ENCODE peak calls at places on chromosomes 2 and 18, in seven cellular contexts. K, W, D, L, I, H and Q are unnamed samples.

GRCh38 chr2:1777156-1777555 is 32.8 kb upstream of the PXDN start:
- DNase-seq in I (no peak), H (no peak), L (no peak), W (no peak), K (no peak), D (no peak), Q (no peak)

GRCh38 chr18:79528846-79529245 is 133.1 kb downstream of the NFATC1 start:
- DNase-seq in D (peak; percentile 61), W (peak; percentile 5), I (peak; percentile 71), K (no peak), L (no peak), H (peak; percentile 34), Q (peak; percentile 14)

GRCh38 chr2:148716378-148716777 is 71.8 kb downstream of the EPC2 start:
- DNase-seq in W (no peak), D (no peak), I (no peak), K (no peak), L (no peak), H (no peak), Q (no peak)

GRCh38 chr2:149364839-149365238 is 34.5 kb downstream of the LYPD6 start:
- DNase-seq in H (no peak), K (no peak), D (no peak), W (no peak), L (no peak), I (no peak), Q (no peak)

GRCh38 chr2:134431837-134432437 is 178.1 kb downstream of the MGAT5 start:
- DNase-seq in W (no peak), D (no peak), I (no peak), K (no peak), L (no peak), H (no peak), Q (no peak)

GRCh38 chr18:5546660-5547059 is 2.9 kb upstream of the EPB41L3 start:
- DNase-seq in I (peak; percentile 58), L (no peak), K (no peak), W (no peak), H (no peak), D (no peak), Q (peak; percentile 17)

GRCh38 chr2:17813742-17814458 is 2.4 kb upstream of the MSGN1 start:
- DNase-seq in L (peak; percentile 42), I (peak; percentile 77), H (no peak), W (no peak), D (no peak), K (no peak), Q (no peak)

GRCh38 chr2:192153561-192153960 is 41.2 kb downstream of the TMEFF2 start:
- DNase-seq in K (no peak), H (no peak), L (no peak), I (no peak), D (no peak), W (no peak), Q (no peak)

GRCh38 chr2:110853516-110853915 is 121.1 kb downstream of the ACOXL start:
- DNase-seq in H (no peak), D (no peak), W (no peak), I (peak; percentile 27), L (peak; percentile 39), K (no peak), Q (no peak)

GRCh38 chr2:203670939-203671338 is 35.5 kb upstream of the CD28 start:
- DNase-seq in K (no peak), I (no peak), L (no peak), H (no peak), W (no peak), D (no peak), Q (no peak)

GRCh38 chr2:35199298-35199697 is 1156.3 kb upstream of the CRIM1 start:
- DNase-seq in I (no peak), H (no peak), D (no peak), W (no peak), L (no peak), K (no peak), Q (no peak)

GRCh38 chr2:120886967-120887672 is 151.5 kb downstream of the GLI2 start:
- DNase-seq in L (no peak), I (no peak), W (no peak), K (no peak), H (no peak), D (no peak), Q (no peak)

GRCh38 chr2:38697116-38697840 is 31.4 kb downstream of the GALM start:
- DNase-seq in I (no peak), K (no peak), D (no peak), W (no peak), L (no peak), H (no peak), Q (no peak)

GRCh38 chr18:49648326-49648725 is 86.5 kb downstream of the LIPG start:
- DNase-seq in D (no peak), L (peak; percentile 90), I (no peak), H (no peak), W (no peak), K (no peak), Q (no peak)

GRCh38 chr2:18047896-18048657 is 169.6 kb downstream of the KCNS3 start:
- DNase-seq in W (peak; percentile 59), D (no peak), L (peak; percentile 72), I (no peak), K (no peak), H (no peak), Q (peak; percentile 66)

GRCh38 chr2:6676245-6676644 is 189.5 kb downstream of the CMPK2 start:
- DNase-seq in H (no peak), K (no peak), W (no peak), D (no peak), I (no peak), L (no peak), Q (no peak)

GRCh38 chr2:137437386-137437785 is 526.9 kb upstream of the HNMT start:
- DNase-seq in H (no peak), W (no peak), D (no peak), L (no peak), K (no peak), I (no peak), Q (no peak)

GRCh38 chr2:28896906-28897305 is 2.4 kb downstream of the WDR43 start:
- DNase-seq in I (peak; percentile 18), K (no peak), W (peak; percentile 32), L (no peak), D (no peak), H (no peak), Q (no peak)

GRCh38 chr2:215441560-215442391 is 5.9 kb upstream of the FN1 start:
- DNase-seq in K (no peak), H (no peak), I (no peak), W (no peak), D (no peak), L (no peak), Q (peak; percentile 84)

GRCh38 chr2:217902281-217903141 is 100.3 kb downstream of the TNS1 start:
- DNase-seq in D (peak; percentile 87), H (no peak), I (peak; percentile 57), K (no peak), L (peak; percentile 94), W (no peak), Q (no peak)

GRCh38 chr2:47767880-47768609 is 14.9 kb upstream of the MSH6 start:
- DNase-seq in W (no peak), D (peak; percentile 83), L (peak; percentile 39), K (no peak), H (peak; percentile 54), I (peak; percentile 21), Q (no peak)

GRCh38 chr2:7725132-7725849 is 808.1 kb downstream of the RNF144A start:
- DNase-seq in W (no peak), L (no peak), I (no peak), D (no peak), H (no peak), K (no peak), Q (no peak)

GRCh38 chr2:173050684-173051083 is 25.0 kb upstream of the MAP3K20 start:
- DNase-seq in I (no peak), K (no peak), D (no peak), L (no peak), W (no peak), H (no peak), Q (no peak)

GRCh38 chr2:184472481-184472880 is 125.8 kb upstream of the ZNF804A start:
- DNase-seq in L (no peak), H (no peak), I (no peak), D (no peak), K (no peak), W (no peak), Q (no peak)

GRCh38 chr2:221844187-221844586 is 272.1 kb upstream of the EPHA4 start:
- DNase-seq in H (no peak), D (no peak), L (no peak), K (no peak), W (no peak), I (no peak), Q (no peak)

GRCh38 chr2:40281021-40281940 is 170.6 kb downstream of the SLC8A1 start:
- DNase-seq in W (peak; percentile 89), D (no peak), L (no peak), H (no peak), I (peak; percentile 76), K (peak; percentile 86), Q (peak; percentile 84)

DNA sequence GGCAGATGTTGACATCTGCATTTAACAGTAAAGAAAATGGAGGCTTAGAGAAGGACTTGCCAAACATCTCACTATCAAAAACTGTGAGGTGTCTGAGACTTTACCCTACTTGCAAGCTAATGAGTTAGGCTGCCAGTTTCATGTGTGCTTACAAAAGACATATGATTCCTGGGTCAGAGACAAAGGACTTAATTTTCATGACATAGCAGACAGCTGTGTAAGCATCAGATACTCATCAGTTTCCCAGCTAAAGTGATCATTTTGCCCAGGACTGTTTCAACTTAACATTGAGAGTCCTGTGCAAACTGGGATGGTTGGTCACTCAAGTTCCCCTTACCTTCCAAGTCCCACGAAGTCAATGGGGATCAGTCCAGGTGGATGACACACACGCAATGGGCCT is 18.9 kb upstream of the DAPL1 start:
- DNase-seq in K (no peak), W (no peak), D (no peak), L (no peak), H (no peak), I (no peak), Q (no peak)
- H3K4me3 ChIP-seq in K (no peak overlapping the region), W (no peak overlapping the region), D (no peak overlapping the region), L (no peak overlapping the region), H (no peak overlapping the region), I (no peak overlapping the region), Q (no peak overlapping the region)

GRCh38 chr2:233447506-233448219 is 93.4 kb downstream of the DGKD start:
- DNase-seq in H (no peak), I (no peak), K (no peak), D (peak; percentile 48), L (peak; percentile 13), W (no peak), Q (no peak)
- TF ChIP-seq CTCF in H (no peak), I (no peak), K (no peak), D (no peak), L (no peak), W (no peak), Q (no peak)

GRCh38 chr2:3595409-3595808 is 497 bp downstream of the COLEC11 start:
- DNase-seq in L (no peak), H (no peak), I (no peak), K (no peak), D (no peak), W (no peak), Q (no peak)
- H3K4me3 ChIP-seq in L (no peak overlapping the region), H (no peak overlapping the region), I (no peak overlapping the region), K (no peak overlapping the region), D (no peak overlapping the region), W (no peak overlapping the region), Q (no peak overlapping the region)

GRCh38 chr18:78151948-78152725 is 827.5 kb upstream of the SALL3 start:
- DNase-seq in L (no peak), I (no peak), H (no peak), W (no peak), D (no peak), K (no peak), Q (no peak)
- TF ChIP-seq CTCF in L (no peak), I (no peak), H (no peak), W (no peak), D (no peak), K (no peak), Q (no peak)